ENCODE peak calls at places on chromosomes 16 and 17, in five cellular contexts. L, O, G, N and Z are unnamed samples.

GRCh38 chr17:56939869-56940484 is 20.9 kb downstream of the COIL start:
- DNase-seq in L (no peak), O (no peak), G (peak), N (peak), Z (no peak)

GRCh38 chr16:86038923-86039310 is 140.0 kb downstream of the IRF8 start:
- DNase-seq in L (no peak), O (no peak), G (no peak), N (no peak), Z (no peak)

GRCh38 chr16:70391881-70392481 is 45.3 kb downstream of the DDX19A start:
- DNase-seq in L (no peak), O (no peak), G (peak), N (peak), Z (no peak)

GRCh38 chr17:3974980-3975379 is 10.7 kb upstream of the ATP2A3 start:
- DNase-seq in L (no peak), O (no peak), G (no peak), N (no peak), Z (no peak)

GRCh38 chr17:35489944-35490343 is 41.4 kb upstream of the SLFN13 start:
- DNase-seq in L (no peak), O (no peak), G (no peak), N (no peak), Z (no peak)

GRCh38 chr17:80036715-80037477 is 454 bp downstream of the CCDC40 start:
- DNase-seq in L (no peak), O (no peak), G (peak), N (peak), Z (no peak)

GRCh38 chr16:51327001-51327400 is 175.9 kb upstream of the SALL1 start:
- DNase-seq in L (no peak), O (no peak), G (no peak), N (peak), Z (no peak)

GRCh38 chr16:89035698-89036570 is 57.7 kb upstream of the ACSF3 start:
- DNase-seq in L (no peak), O (no peak), G (no peak), N (no peak), Z (no peak)

GRCh38 chr17:61335845-61336655 is 63.6 kb upstream of the TBX2 start:
- DNase-seq in L (no peak), O (no peak), G (peak), N (no peak), Z (peak)

GRCh38 chr17:42284020-42284369 is 4.3 kb upstream of the STAT5A start:
- DNase-seq in L (no peak), O (no peak), G (no peak), N (no peak), Z (no peak)

GRCh38 chr17:56593073-56593740 is at the start of gene NOG:
- DNase-seq in L (no peak), O (peak), G (peak), N (peak), Z (no peak)